ENCODE peak calls at places on chromosome 3, in ten cellular contexts. I, Z, N, D, U, J, B, W, X and L are unnamed samples.

GRCh38 chr3:133828576-133829309 is 23.1 kb downstream of the SRPRB start:
- DNase-seq in I (peak; percentile 83), Z (no peak), N (peak; percentile 54), D (no peak), U (peak; percentile 76), J (no peak), B (no peak), W (no peak), X (no peak), L (no peak)

GRCh38 chr3:161388860-161389259 is 17.5 kb upstream of the SPTSSB start:
- DNase-seq in I (no peak), Z (no peak), N (no peak), D (no peak), U (no peak), J (peak; percentile 9), B (no peak), W (no peak), X (no peak), L (no peak)

GRCh38 chr3:14329116-14329830 is 73.1 kb upstream of the SLC6A6 start:
- DNase-seq in I (no peak), Z (no peak), N (no peak), D (peak; percentile 71), U (peak; percentile 85), J (peak; percentile 74), B (no peak), W (no peak), X (no peak), L (no peak)

GRCh38 chr3:36792342-36792741 is 28.0 kb upstream of the DCLK3 start:
- DNase-seq in I (peak; percentile 45), Z (peak; percentile 3), N (peak; percentile 66), D (peak; percentile 27), U (peak; percentile 75), J (peak; percentile 23), B (peak; percentile 30), W (no peak), X (peak; percentile 79), L (peak; percentile 54)

GRCh38 chr3:58535531-58536500 is 1.2 kb downstream of the ACOX2 start:
- DNase-seq in I (no peak), Z (no peak), N (no peak), D (peak; percentile 33), U (no peak), J (peak; percentile 33), B (peak; percentile 89), W (peak; percentile 84), X (no peak), L (no peak)

GRCh38 chr3:60094392-60094947 is 1044.6 kb upstream of the CFAP20DC start:
- DNase-seq in I (no peak), Z (no peak), N (no peak), D (no peak), U (no peak), J (no peak), B (no peak), W (no peak), X (no peak), L (no peak)

GRCh38 chr3:166446291-166446690 is 609.1 kb upstream of the BCHE start:
- DNase-seq in I (no peak), Z (peak; percentile 39), N (no peak), D (peak; percentile 78), U (no peak), J (peak; percentile 74), B (no peak), W (no peak), X (no peak), L (no peak)

GRCh38 chr3:64164309-64164708 is 61.0 kb downstream of the PRICKLE2 start:
- DNase-seq in I (no peak), Z (no peak), N (no peak), D (no peak), U (no peak), J (peak; percentile 54), B (no peak), W (no peak), X (no peak), L (no peak)

GRCh38 chr3:160677459-160677901 is 520 bp downstream of the ARL14 start:
- DNase-seq in I (no peak), Z (no peak), N (no peak), D (peak; percentile 30), U (no peak), J (peak; percentile 59), B (no peak), W (no peak), X (no peak), L (no peak)

GRCh38 chr3:17806201-17806600 is 63.8 kb upstream of the TBC1D5 start:
- DNase-seq in I (peak; percentile 50), Z (no peak), N (no peak), D (no peak), U (no peak), J (no peak), B (no peak), W (no peak), X (no peak), L (no peak)

GRCh38 chr3:17808994-17809393 is 66.6 kb upstream of the TBC1D5 start:
- DNase-seq in I (peak; percentile 57), Z (no peak), N (no peak), D (no peak), U (no peak), J (peak; percentile 56), B (no peak), W (no peak), X (no peak), L (no peak)

GRCh38 chr3:17806876-17807275 is 64.4 kb upstream of the TBC1D5 start:
- DNase-seq in I (no peak), Z (no peak), N (no peak), D (no peak), U (no peak), J (no peak), B (no peak), W (no peak), X (no peak), L (no peak)

GRCh38 chr3:17811633-17812032 is 69.2 kb upstream of the TBC1D5 start:
- DNase-seq in I (no peak), Z (no peak), N (no peak), D (no peak), U (no peak), J (peak; percentile 21), B (no peak), W (no peak), X (no peak), L (no peak)

GRCh38 chr3:17810759-17811158 is 68.3 kb upstream of the TBC1D5 start:
- DNase-seq in I (no peak), Z (no peak), N (no peak), D (peak; percentile 33), U (no peak), J (peak; percentile 67), B (peak; percentile 15), W (no peak), X (no peak), L (no peak)
- TF ChIP-seq CTCF in I (no peak), Z (no peak), N (no peak), D (peak; percentile 52), U (peak; percentile 51), J (peak; percentile 23), B (peak; percentile 58), W (peak; percentile 16), X (no peak), L (no peak)

GRCh38 chr3:94028093-94028837 is at the start of gene STX19:
- DNase-seq in I (no peak), Z (no peak), N (no peak), D (peak; percentile 20), U (no peak), J (no peak), B (no peak), W (peak; percentile 47), X (no peak), L (no peak)
- TF ChIP-seq CTCF in I (no peak), Z (no peak), N (no peak), D (no peak), U (no peak), J (no peak), B (no peak), W (no peak), X (no peak), L (no peak)

DNA sequence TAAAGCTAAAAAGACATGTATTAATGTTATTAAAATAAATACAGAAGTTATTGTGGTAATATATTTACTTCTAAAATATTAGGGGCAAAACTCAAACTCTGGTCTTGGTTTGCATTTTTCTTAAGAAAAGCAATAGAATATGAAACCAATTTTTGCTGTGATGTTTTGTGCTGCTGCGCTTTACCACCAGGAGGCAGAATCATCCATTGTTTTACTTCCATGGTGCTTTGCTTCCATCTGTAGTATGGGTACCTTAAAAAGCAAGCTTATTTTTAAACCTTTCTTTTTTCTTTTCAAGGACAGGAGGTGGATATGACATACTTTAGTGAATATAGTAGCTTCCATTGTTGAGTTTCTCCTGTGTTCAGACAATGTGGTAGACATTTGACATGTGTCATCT is 46.6 kb upstream of the MRPL3 start:
- DNase-seq in I (no peak), Z (no peak), N (no peak), D (no peak), U (no peak), J (no peak), B (no peak), W (no peak), X (no peak), L (peak; percentile 7)
- TF ChIP-seq CTCF in I (no peak), Z (peak; percentile 41), N (no peak), D (peak; percentile 42), U (peak; percentile 82), J (peak; percentile 38), B (peak; percentile 35), W (no peak), X (peak; percentile 66), L (peak; percentile 69)

DNA sequence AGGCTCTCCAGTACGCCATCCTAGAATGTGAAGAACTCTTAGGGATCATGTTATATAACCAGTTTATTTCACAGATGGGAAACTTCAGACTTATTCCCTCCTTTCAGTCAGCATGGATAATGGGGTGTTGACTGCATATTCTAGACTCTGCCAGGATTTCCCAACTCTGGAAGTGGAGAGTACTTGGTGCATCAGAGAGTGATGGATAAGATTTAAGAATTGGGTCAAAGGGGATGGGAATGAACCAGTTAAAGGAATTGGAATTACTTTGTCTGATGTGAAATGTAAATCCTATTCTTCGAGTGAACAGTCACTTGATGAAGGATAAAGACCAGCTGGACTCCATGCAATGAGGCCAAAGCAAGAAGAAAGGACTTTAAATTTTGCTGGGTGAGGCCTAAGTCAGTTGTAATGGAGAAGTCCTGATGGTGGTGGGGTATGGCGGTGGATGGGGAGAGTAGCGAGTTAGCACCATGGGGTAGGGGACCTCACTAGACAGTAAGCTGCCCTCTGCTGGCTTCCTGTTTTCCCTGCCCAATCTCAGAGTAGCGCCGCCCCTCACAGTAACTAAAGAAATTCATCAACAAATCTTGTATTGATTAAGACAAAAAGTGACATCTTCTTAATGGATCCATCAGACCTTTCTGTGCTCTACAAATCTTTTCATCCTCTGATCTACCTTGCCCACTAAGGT is 7.3 kb upstream of the CACNA1D start:
- DNase-seq in I (peak; percentile 55), Z (no peak), N (no peak), D (no peak), U (no peak), J (no peak), B (no peak), W (no peak), X (no peak), L (no peak)
- TF ChIP-seq CTCF in I (no peak), Z (no peak), N (peak; percentile 38), D (no peak), U (peak; percentile 48), J (peak; percentile 0), B (peak; percentile 43), W (no peak), X (peak; percentile 21), L (no peak)

DNA sequence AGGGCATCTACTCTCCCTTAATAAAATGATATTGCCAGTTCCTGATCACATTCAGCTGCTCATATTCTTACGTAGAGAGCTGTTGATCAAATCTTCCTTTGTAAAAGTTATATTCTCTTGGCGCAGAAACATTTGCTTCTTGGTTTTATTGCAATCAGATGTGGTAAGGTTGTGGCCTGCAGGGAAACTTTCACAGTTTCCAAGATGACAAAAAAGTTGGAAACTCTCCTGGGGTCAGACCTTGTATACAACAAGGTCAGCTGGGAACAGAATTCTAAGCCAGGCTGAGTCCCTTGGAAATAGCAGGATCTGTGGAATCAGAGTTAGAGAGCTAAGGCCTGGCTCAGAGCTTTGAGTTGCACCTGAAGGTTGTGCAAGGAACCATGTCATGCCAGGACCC is 147.5 kb downstream of the CD47 start:
- DNase-seq in I (peak; percentile 64), Z (no peak), N (no peak), D (no peak), U (no peak), J (no peak), B (no peak), W (no peak), X (no peak), L (no peak)
- TF ChIP-seq CTCF in I (no peak), Z (no peak), N (no peak), D (no peak), U (no peak), J (no peak), B (no peak), W (no peak), X (no peak), L (no peak)